ENCODE peak calls at places on chromosomes 2 and 18, in seven cellular contexts. S is breast epithelium, K is Peyer's patch, V is right lobe of liver, A is adrenal gland, T is transverse colon, X is pancreas. L is an unnamed sample.

GRCh38 chr2:95526360-95527341 is 42.1 kb upstream of the TRIM43B start:
- DNase-seq in A (peak), S (peak), V (peak), K (peak), T (peak), X (peak), L (peak)

GRCh38 chr2:226351711-226352110 is 447.9 kb downstream of the IRS1 start:
- DNase-seq in V (no peak), X (no peak), T (no peak), S (no peak), A (no peak), K (no peak), L (no peak)

GRCh38 chr2:78201064-78201575 is 678.9 kb upstream of the LRRTM4 start:
- DNase-seq in A (no peak), K (no peak), T (no peak), V (no peak), X (no peak), S (no peak), L (no peak)

GRCh38 chr2:211901226-211901625 is 637.4 kb downstream of the ERBB4 start:
- DNase-seq in T (no peak), X (no peak), K (no peak), S (no peak), A (no peak), V (no peak), L (no peak)

GRCh38 chr18:75097491-75098225 is 111.3 kb downstream of the PTGR3 start:
- DNase-seq in A (peak), X (no peak), T (no peak), V (no peak), K (no peak), S (peak), L (peak)

GRCh38 chr2:105746177-105747080 is 1.7 kb downstream of the NCK2 start:
- DNase-seq in A (peak), K (peak), V (peak), X (peak), T (peak), S (peak), L (no peak)

GRCh38 chr2:176471949-176472348 is 202.7 kb downstream of the MTX2 start:
- DNase-seq in A (no peak), K (no peak), X (no peak), V (no peak), S (no peak), T (no peak), L (no peak)

GRCh38 chr2:176490061-176490861 is 221.0 kb downstream of the MTX2 start:
- DNase-seq in V (peak), S (no peak), T (no peak), X (no peak), K (peak), A (peak), L (no peak)

GRCh38 chr2:144404621-144405312 is 115.2 kb downstream of the ZEB2 start:
- DNase-seq in T (no peak), S (no peak), V (no peak), X (no peak), A (no peak), K (no peak), L (no peak)

GRCh38 chr2:21358971-21359370 is 235.2 kb downstream of the TDRD15 start:
- DNase-seq in A (no peak), S (no peak), V (no peak), K (no peak), T (no peak), X (no peak), L (no peak)

GRCh38 chr18:24530630-24531111 is 70.2 kb downstream of the HRH4 start:
- DNase-seq in X (no peak), S (no peak), K (no peak), A (peak), V (no peak), T (no peak), L (no peak)

GRCh38 chr2:232810444-232810843 is 34.1 kb upstream of the KCNJ13 start:
- DNase-seq in V (no peak), K (no peak), X (no peak), A (no peak), S (no peak), T (no peak), L (no peak)

GRCh38 chr2:104656496-104657310 is 197.2 kb upstream of the POU3F3 start:
- DNase-seq in S (no peak), A (no peak), X (no peak), T (no peak), V (no peak), K (no peak), L (no peak)

GRCh38 chr2:46459694-46460093 is 19.7 kb upstream of the TMEM247 start:
- DNase-seq in K (no peak), T (no peak), V (no peak), A (no peak), S (no peak), X (no peak), L (no peak)
- H3K27ac ChIP-seq in K (no peak), T (no peak), V (no peak), A (peak), S (no peak), X (peak), L (peak)

DNA sequence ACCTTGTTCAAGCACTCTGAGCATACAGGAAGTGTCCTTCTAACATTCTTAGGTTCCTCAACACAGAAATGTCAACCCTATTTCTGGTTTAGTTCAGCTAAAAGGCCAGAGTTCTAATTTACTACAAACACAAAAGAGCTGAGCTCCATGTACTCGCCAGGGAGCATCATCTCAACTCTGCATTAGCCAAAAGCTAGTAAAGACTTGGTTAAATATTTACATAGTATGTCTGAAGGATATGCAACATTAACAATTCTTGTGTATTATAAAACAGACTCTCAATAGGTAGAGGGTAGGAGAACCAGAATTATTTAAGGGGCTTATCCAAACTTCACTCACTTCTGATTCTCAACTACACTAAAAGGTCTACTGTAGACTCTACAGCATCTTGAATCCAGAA is 154.6 kb downstream of the THADA start:
- DNase-seq in K (no peak), V (no peak), X (no peak), A (no peak), S (no peak), T (no peak), L (no peak)
- H3K27ac ChIP-seq in K (no peak), V (no peak), X (no peak), A (no peak), S (no peak), T (no peak), L (no peak)

DNA sequence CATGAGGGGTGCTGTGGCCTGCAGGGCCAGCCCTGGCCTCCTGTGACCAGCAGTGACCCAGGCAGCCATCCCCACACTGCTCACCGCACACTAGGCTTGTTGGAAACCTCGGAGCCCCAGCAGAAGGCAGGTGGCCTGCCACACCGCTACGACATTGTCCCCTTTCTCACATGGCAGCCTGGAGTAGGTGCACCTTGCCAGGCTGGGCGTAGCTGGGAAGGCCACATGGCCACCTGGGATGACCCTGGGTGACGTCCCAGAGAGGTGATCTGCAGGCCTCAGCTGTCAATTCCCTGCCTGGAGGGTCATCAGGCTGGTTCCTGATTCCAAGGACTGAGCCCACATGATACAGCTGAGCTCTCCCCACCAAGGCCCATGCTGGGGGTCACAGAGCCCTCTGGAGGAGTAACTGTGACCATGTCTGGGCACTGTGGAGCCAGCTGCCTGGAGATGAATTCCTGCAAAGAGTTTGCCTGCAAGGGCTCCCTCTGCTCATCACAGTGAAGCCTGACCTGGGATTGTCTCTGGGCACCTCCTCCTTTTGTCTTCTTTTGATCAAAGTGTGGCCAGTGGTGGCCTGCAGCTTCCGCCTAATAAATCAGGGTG is 119.6 kb upstream of the OTOS start:
- DNase-seq in T (no peak), A (peak), V (no peak), K (no peak), S (no peak), X (no peak), L (peak)
- H3K27ac ChIP-seq in T (no peak), A (peak), V (no peak), K (peak), S (peak), X (peak), L (peak)

DNA sequence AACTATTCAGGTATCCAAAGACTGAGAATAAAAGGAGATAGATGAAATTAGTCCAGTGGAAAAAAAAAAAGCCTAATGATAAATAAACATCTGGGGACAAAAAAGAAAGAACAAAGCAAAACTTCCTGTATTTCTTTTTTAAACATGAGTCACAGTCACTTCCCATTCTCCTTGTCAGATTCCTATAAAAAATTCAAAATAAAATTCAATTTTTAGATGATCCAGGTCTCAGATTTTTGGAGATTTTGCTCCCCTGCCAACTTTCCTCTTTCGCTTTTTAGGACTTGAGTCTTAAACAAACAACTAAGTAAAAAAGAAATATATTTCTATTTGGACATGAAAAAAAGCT is 127.4 kb downstream of the MEIS1 start:
- DNase-seq in V (no peak), K (no peak), A (no peak), S (no peak), T (no peak), X (no peak), L (no peak)
- H3K27ac ChIP-seq in V (no peak), K (peak), A (no peak), S (no peak), T (peak), X (peak), L (no peak)

GRCh38 chr18:46719388-46719787 is 37.5 kb downstream of the ST8SIA5 start:
- DNase-seq in X (no peak), T (no peak), V (no peak), K (no peak), S (no peak), A (no peak), L (no peak)
- H3K27ac ChIP-seq in X (no peak), T (no peak), V (no peak), K (no peak), S (no peak), A (no peak), L (no peak)

DNA sequence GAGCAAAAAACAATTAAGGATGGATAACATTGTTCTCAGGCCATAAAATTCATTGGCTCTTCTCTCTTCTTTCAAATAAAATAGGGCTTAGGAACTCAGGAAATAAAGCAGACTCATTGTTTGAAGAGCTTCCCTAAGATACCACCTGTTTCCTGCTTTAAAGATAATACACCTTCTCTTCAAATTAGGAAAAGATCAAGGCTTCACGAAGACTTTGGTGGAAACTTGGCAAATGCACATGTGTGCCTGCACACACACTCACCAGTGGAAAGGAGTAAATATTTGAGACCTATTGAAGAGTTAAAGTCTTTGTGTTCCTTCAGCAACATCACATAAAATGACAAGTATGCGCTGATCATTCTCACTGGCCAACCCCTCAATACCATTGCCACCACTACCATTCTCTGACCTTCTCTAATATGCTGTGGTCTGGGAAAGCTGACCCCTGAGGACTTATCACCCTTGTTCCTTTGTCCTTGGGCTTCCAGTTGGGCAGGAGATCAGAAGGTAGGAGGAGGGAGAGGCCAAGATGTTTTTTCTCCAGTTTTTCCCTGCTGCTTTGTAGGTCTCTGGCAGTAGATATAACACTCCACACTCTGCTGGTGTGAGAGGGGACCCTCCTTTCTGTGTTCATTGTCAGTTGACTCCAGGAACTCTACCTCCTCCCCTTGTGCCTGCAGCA is 53.5 kb upstream of the SPOPL start:
- DNase-seq in K (no peak), A (no peak), S (no peak), V (no peak), T (no peak), X (no peak), L (no peak)
- H3K27ac ChIP-seq in K (no peak), A (no peak), S (no peak), V (no peak), T (no peak), X (no peak), L (no peak)

L was measured in coronary artery.